ENCODE peak calls at places on chromosomes 6 and 20, in ten cellular contexts. K is activated CD8-positive, alpha-beta T cell treated with anti-CD3 and anti-CD28 coated beads, Interleukin-2, amount 10 ng/mL, durations not matched to agents 7 days and 5 days; Q is germinal center; Z is head of caudate nucleus; U is A549; L is NCI-H460; I is ELF-1; S is dorsolateral prefrontal cortex; C is CD8-positive, alpha-beta memory T cell; A is body of pancreas. N is an unnamed sample.

GRCh38 chr6:96101564-96101963 is 85.8 kb downstream of the FUT9 start:
- DNase-seq in K (no peak), Q (no peak), Z (no peak), U (no peak), L (no peak), I (no peak), S (no peak), C (no peak), A (no peak), N (no peak)

GRCh38 chr6:106849676-106850332 is 124.7 kb downstream of the CD24 start:
- DNase-seq in K (no peak), Q (no peak), Z (no peak), U (no peak), L (no peak), I (no peak), S (no peak), C (no peak), A (no peak), N (peak)

GRCh38 chr6:89963391-89963790 is 69.1 kb downstream of the GJA10 start:
- DNase-seq in K (no peak), Q (no peak), Z (no peak), U (no peak), L (no peak), I (no peak), S (no peak), C (no peak), A (no peak), N (no peak)

GRCh38 chr20:51678041-51678697 is 90.0 kb downstream of the ATP9A start:
- DNase-seq in K (no peak), Q (no peak), Z (peak), U (no peak), L (no peak), I (peak), S (peak), C (no peak), A (no peak), N (no peak)

GRCh38 chr20:32535953-32536823 is 48.9 kb downstream of the NOL4L start:
- DNase-seq in K (peak), Q (peak), Z (peak), U (peak), L (peak), I (peak), S (no peak), C (peak), A (peak), N (peak)

GRCh38 chr6:158517581-158517980 is 42.3 kb upstream of the TMEM181 start:
- DNase-seq in K (peak), Q (no peak), Z (no peak), U (no peak), L (no peak), I (peak), S (no peak), C (no peak), A (no peak), N (no peak)

GRCh38 chr20:46717818-46718541 is 8.5 kb downstream of the SLC2A10 start:
- DNase-seq in K (no peak), Q (no peak), Z (no peak), U (no peak), L (no peak), I (no peak), S (no peak), C (no peak), A (no peak), N (no peak)

GRCh38 chr20:33657704-33658095 is 4.4 kb upstream of the C20orf144 start:
- DNase-seq in K (no peak), Q (no peak), Z (no peak), U (no peak), L (no peak), I (no peak), S (no peak), C (no peak), A (no peak), N (no peak)

GRCh38 chr20:51451484-51451883 is 91.0 kb downstream of the NFATC2 start:
- DNase-seq in K (no peak), Q (no peak), Z (no peak), U (no peak), L (no peak), I (no peak), S (no peak), C (no peak), A (no peak), N (no peak)

GRCh38 chr6:157056275-157056674 is 267.0 kb downstream of the TMEM242 start:
- DNase-seq in K (no peak), Q (no peak), Z (no peak), U (no peak), L (no peak), I (no peak), S (no peak), C (no peak), A (no peak), N (no peak)

GRCh38 chr6:37648465-37649330 is 49.0 kb downstream of the MDGA1 start:
- DNase-seq in K (peak), Q (peak), Z (no peak), U (no peak), L (no peak), I (peak), S (no peak), C (peak), A (no peak), N (no peak)

GRCh38 chr20:46333136-46333991 is 25.1 kb upstream of the CDH22 start:
- DNase-seq in K (no peak), Q (no peak), Z (no peak), U (no peak), L (no peak), I (no peak), S (no peak), C (no peak), A (no peak), N (no peak)

GRCh38 chr20:39108746-39109145 is 146.6 kb downstream of the DHX35 start:
- DNase-seq in K (no peak), Q (no peak), Z (no peak), U (no peak), L (no peak), I (no peak), S (no peak), C (no peak), A (no peak), N (no peak)

GRCh38 chr6:152461556-152461955 is 175.6 kb downstream of the SYNE1 start:
- DNase-seq in K (no peak), Q (no peak), Z (no peak), U (no peak), L (peak), I (no peak), S (no peak), C (no peak), A (no peak), N (no peak)

GRCh38 chr6:15283986-15284361 is 38.1 kb downstream of the JARID2 start:
- DNase-seq in K (no peak), Q (no peak), Z (no peak), U (no peak), L (no peak), I (no peak), S (no peak), C (no peak), A (no peak), N (no peak)

GRCh38 chr20:5205348-5206210 is 78.8 kb downstream of the CDS2 start:
- DNase-seq in K (peak), Q (peak), Z (peak), U (peak), L (peak), I (peak), S (peak), C (peak), A (peak), N (peak)

GRCh38 chr20:23225407-23226060 is 125.1 kb upstream of the NXT1 start:
- DNase-seq in K (no peak), Q (no peak), Z (peak), U (peak), L (peak), I (no peak), S (no peak), C (no peak), A (no peak), N (peak)

GRCh38 chr6:2264932-2265331 is 19.5 kb upstream of the GMDS start:
- DNase-seq in K (no peak), Q (no peak), Z (no peak), U (no peak), L (no peak), I (no peak), S (no peak), C (no peak), A (no peak), N (no peak)

GRCh38 chr6:81838724-81839425 is 86.4 kb upstream of the TENT5A start:
- DNase-seq in K (no peak), Q (no peak), Z (no peak), U (no peak), L (no peak), I (no peak), S (no peak), C (no peak), A (no peak), N (no peak)

GRCh38 chr6:152301021-152301805 is 335.9 kb downstream of the SYNE1 start:
- DNase-seq in K (no peak), Q (no peak), Z (no peak), U (no peak), L (no peak), I (no peak), S (no peak), C (no peak), A (no peak), N (no peak)

GRCh38 chr20:45352729-45353128 is 4.5 kb upstream of the SDC4 start:
- DNase-seq in K (no peak), Q (no peak), Z (no peak), U (no peak), L (no peak), I (no peak), S (no peak), C (no peak), A (no peak), N (no peak)

GRCh38 chr6:163010145-163010544 is 282.4 kb downstream of the PACRG start:
- DNase-seq in K (no peak), Q (no peak), Z (no peak), U (no peak), L (no peak), I (no peak), S (no peak), C (no peak), A (no peak), N (no peak)

GRCh38 chr20:1473244-1473635 is 6.6 kb upstream of the NSFL1C start:
- DNase-seq in K (peak), Q (no peak), Z (no peak), U (no peak), L (no peak), I (no peak), S (no peak), C (no peak), A (no peak), N (no peak)

GRCh38 chr6:94658929-94659328 is 918.4 kb upstream of the MANEA start:
- DNase-seq in K (no peak), Q (no peak), Z (no peak), U (no peak), L (no peak), I (no peak), S (no peak), C (no peak), A (no peak), N (no peak)

GRCh38 chr6:1849686-1850580 is 240.2 kb downstream of the FOXC1 start:
- DNase-seq in K (no peak), Q (no peak), Z (no peak), U (no peak), L (no peak), I (no peak), S (no peak), C (no peak), A (no peak), N (no peak)

GRCh38 chr6:74177496-74177895 is 481.5 kb downstream of the CD109 start:
- DNase-seq in K (no peak), Q (no peak), Z (no peak), U (no peak), L (no peak), I (no peak), S (no peak), C (no peak), A (no peak), N (no peak)

GRCh38 chr20:45056473-45057148 is 44.3 kb downstream of the KCNS1 start:
- DNase-seq in K (no peak), Q (no peak), Z (no peak), U (no peak), L (no peak), I (no peak), S (no peak), C (no peak), A (no peak), N (no peak)

GRCh38 chr6:166330612-166331011 is 11.7 kb downstream of the SFT2D1 start:
- DNase-seq in K (no peak), Q (no peak), Z (peak), U (peak), L (peak), I (peak), S (peak), C (no peak), A (peak), N (no peak)

GRCh38 chr20:3067139-3068009 is 4.0 kb upstream of the OXT start:
- DNase-seq in K (no peak), Q (no peak), Z (no peak), U (no peak), L (peak), I (no peak), S (no peak), C (no peak), A (no peak), N (no peak)

GRCh38 chr6:38272222-38272621 is 367.5 kb downstream of the BTBD9 start:
- DNase-seq in K (no peak), Q (no peak), Z (no peak), U (no peak), L (no peak), I (no peak), S (no peak), C (no peak), A (no peak), N (no peak)

GRCh38 chr6:55957961-55958422 is 82.6 kb upstream of the BMP5 start:
- DNase-seq in K (no peak), Q (no peak), Z (no peak), U (no peak), L (no peak), I (no peak), S (no peak), C (no peak), A (no peak), N (no peak)

GRCh38 chr6:117540670-117541069 is 58.2 kb downstream of the DCBLD1 start:
- DNase-seq in K (no peak), Q (no peak), Z (no peak), U (peak), L (no peak), I (no peak), S (no peak), C (no peak), A (no peak), N (no peak)

GRCh38 chr6:111381126-111381525 is 101.9 kb downstream of the REV3L start:
- DNase-seq in K (no peak), Q (no peak), Z (no peak), U (no peak), L (no peak), I (no peak), S (no peak), C (no peak), A (no peak), N (no peak)

GRCh38 chr6:125585470-125585869 is 164.0 kb upstream of the HEY2 start:
- DNase-seq in K (no peak), Q (no peak), Z (no peak), U (no peak), L (no peak), I (no peak), S (no peak), C (no peak), A (no peak), N (no peak)

N was measured in CMK.